ENCODE peak calls at places on chromosomes 13 and 19, in six cellular contexts. W is pancreas, F is SJSA1, N is IMR-90, J is cardiac muscle cell, M is neuronal stem cell. H is an unnamed sample. For H3K4me1, the result is how much of the 10 kb centered on the place peaks cover.

GRCh38 chr13:33884506-33885221 is 66.7 kb downstream of the RFC3 start:
- DNase-seq in W (no peak), F (no peak), N (no peak), J (no peak), M (no peak), H (no peak)

GRCh38 chr19:55266404-55266803 is 7.6 kb upstream of the PPP6R1 start:
- DNase-seq in W (no peak), F (no peak), N (no peak), J (no peak), M (no peak), H (no peak)

GRCh38 chr19:58406818-58407657 is 1.4 kb upstream of the ZNF584 start:
- DNase-seq in W (no peak), F (no peak), N (no peak), J (no peak), M (no peak), H (no peak)

GRCh38 chr13:30615851-30616311 is 1.8 kb upstream of the USPL1 start:
- DNase-seq in W (no peak), F (peak), N (peak), J (peak), M (no peak), H (no peak)

GRCh38 chr19:43354305-43354627 is 780 bp downstream of the CD177 start:
- DNase-seq in W (no peak), F (no peak), N (no peak), J (peak), M (peak), H (no peak)

GRCh38 chr13:50152224-50152623 is 137.0 kb downstream of the KCNRG start:
- DNase-seq in W (no peak), F (peak), N (no peak), J (no peak), M (no peak), H (no peak)

GRCh38 chr19:18729933-18730530 is 46.6 kb downstream of the CRTC1 start:
- DNase-seq in W (no peak), F (no peak), N (no peak), J (no peak), M (no peak), H (no peak)

GRCh38 chr13:104757712-104758111 is 1691.5 kb upstream of the SLC10A2 start:
- DNase-seq in W (no peak), F (no peak), N (no peak), J (no peak), M (no peak), H (no peak)

GRCh38 chr19:45250832-45251451 is at the start of gene MARK4:
- DNase-seq in W (peak), F (peak), N (peak), J (peak), M (peak), H (peak)

GRCh38 chr13:99893567-99893966 is 78.0 kb downstream of the ZIC5 start:
- DNase-seq in W (no peak), F (no peak), N (no peak), J (no peak), M (no peak), H (no peak)
- H3K4me1 ChIP-seq in W (under half), F (under half), N (under half), J (under half), M (under half), H (under half)

DNA sequence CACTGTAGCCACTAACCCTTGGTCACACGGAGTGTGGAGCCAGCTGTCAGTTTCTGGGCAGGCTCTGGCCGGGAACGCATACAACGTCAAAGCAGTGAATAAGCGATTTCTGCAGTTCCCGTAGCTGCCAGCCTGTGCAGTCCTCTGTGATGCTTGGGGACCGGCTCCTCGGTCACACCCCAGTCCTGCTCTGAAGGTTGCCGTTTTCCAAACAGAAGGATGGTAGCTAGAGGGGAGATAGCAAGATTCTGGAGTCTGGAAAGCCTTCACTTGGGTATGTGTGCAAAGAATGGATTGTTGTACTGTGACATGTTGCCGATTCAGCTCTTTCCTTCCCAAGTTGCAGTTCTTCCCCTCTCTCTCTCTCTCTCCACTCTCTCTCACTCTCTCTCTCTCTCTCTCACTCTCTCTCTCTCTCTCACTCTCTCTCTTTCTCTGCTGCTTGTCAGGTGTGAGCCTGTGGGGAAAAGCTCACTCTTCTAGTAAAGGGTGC is 38.7 kb upstream of the C1QTNF9 start:
- DNase-seq in W (peak), F (peak), N (peak), J (peak), M (no peak), H (peak)
- H3K4me1 ChIP-seq in W (under half), F (under half), N (under half), J (under half), M (under half), H (under half)

DNA sequence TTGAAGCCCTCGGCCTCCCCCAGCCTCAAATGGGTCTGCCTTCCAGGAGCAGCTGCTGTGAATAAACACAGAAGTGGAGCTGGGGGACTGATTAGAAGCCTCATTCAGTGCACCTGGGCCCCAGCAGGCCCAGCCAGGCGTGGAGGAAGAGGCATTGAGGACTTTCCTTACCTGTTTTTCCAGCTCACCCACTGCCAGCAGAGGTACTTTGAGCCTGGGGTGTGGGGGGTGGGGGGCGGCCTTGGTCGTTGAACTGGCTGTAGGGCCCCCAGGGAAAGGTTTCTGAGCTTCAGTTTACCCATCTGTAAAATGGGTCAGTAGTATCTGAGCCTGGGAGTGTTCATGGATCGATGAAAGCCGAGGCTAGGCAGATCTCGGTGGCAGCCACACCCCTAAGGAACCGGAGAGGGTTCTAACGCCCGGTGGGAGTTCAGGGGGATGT is 1.5 kb downstream of the CERS4 start:
- DNase-seq in W (peak), F (no peak), N (no peak), J (no peak), M (no peak), H (no peak)
- H3K4me1 ChIP-seq in W (under half), F (under half), N (under half), J (under half), M (under half), H (under half)

DNA sequence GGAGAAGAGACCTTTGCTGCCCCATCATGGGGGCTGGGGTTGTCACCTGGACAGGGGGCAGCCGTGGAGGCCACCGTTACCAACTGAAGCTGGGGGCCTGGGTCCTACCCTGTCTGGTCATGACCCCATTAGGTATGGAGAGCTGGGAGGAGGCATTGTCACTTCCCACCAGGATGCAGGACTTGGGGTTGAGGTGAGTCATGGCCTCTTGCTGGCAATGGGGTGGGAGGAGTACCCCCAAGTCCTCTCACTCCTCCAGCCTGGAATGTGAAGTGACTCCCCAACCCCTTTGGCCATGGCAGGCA is 9.0 kb downstream of the EGLN2 start:
- DNase-seq in W (no peak), F (no peak), N (no peak), J (no peak), M (no peak), H (no peak)
- H3K4me1 ChIP-seq in W (under half), F (under half), N (under half), J (under half), M (under half), H (under half)

GRCh38 chr19:14686411-14686810 is 3.4 kb upstream of the ZNF333 start:
- DNase-seq in W (no peak), F (no peak), N (peak), J (peak), M (no peak), H (no peak)
- H3K4me1 ChIP-seq in W (under half), F (under half), N (under half), J (under half), M (under half), H (under half)

DNA sequence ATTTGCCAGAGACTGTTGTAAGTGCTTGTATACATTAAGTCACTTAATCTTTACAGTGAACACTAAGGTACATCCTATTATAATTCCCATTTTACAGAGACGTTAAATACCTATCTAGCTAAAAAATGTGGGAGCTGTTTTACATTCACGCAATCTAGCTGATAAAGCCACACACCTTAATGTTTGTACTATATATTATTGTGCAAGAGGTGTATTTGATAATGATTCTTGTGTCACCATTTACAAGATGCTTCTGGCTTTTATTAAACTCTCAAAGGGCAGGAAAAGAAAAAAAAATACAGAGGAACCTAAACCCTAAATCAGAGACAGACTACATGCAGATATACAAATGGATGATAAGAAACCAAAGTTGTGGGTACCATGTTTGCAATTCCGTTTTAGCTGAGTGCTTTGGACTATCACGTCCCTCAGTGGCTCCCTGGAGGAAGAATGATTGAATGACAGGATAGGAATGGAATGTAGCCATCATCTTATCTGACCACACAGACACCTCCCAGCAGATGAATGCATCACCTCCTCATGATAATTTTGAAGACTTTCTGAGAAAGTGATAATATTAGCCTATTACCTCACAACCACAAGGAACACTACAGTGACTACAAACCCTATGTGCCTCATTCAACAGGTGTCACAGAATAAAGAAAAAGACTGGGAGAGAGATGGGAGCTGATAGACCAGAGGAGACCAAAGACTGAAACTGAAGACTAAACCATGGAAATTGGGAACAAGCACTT is 230.5 kb upstream of the SERP2 start:
- DNase-seq in W (no peak), F (peak), N (peak), J (no peak), M (no peak), H (no peak)
- H3K4me1 ChIP-seq in W (under half), F (under half), N (under half), J (under half), M (under half), H (under half)

GRCh38 chr13:113838711-113839201 is 25.1 kb downstream of the GAS6 start:
- DNase-seq in W (no peak), F (no peak), N (no peak), J (no peak), M (no peak), H (no peak)

GRCh38 chr13:113836917-113837553 is 26.8 kb downstream of the GAS6 start:
- DNase-seq in W (peak), F (peak), N (peak), J (peak), M (no peak), H (peak)

GRCh38 chr13:113839536-113840204 is 24.2 kb downstream of the GAS6 start:
- DNase-seq in W (peak), F (no peak), N (no peak), J (no peak), M (no peak), H (peak)

GRCh38 chr13:113835461-113836274 is 28.2 kb downstream of the GAS6 start:
- DNase-seq in W (no peak), F (peak), N (peak), J (no peak), M (no peak), H (no peak)

GRCh38 chr13:113837554-113838355 is 26.1 kb downstream of the GAS6 start:
- DNase-seq in W (peak), F (peak), N (peak), J (peak), M (no peak), H (peak)
- H3K4me1 ChIP-seq in W (under half), F (under half), N (under half), J (under half), M (under half), H (under half)

DNA sequence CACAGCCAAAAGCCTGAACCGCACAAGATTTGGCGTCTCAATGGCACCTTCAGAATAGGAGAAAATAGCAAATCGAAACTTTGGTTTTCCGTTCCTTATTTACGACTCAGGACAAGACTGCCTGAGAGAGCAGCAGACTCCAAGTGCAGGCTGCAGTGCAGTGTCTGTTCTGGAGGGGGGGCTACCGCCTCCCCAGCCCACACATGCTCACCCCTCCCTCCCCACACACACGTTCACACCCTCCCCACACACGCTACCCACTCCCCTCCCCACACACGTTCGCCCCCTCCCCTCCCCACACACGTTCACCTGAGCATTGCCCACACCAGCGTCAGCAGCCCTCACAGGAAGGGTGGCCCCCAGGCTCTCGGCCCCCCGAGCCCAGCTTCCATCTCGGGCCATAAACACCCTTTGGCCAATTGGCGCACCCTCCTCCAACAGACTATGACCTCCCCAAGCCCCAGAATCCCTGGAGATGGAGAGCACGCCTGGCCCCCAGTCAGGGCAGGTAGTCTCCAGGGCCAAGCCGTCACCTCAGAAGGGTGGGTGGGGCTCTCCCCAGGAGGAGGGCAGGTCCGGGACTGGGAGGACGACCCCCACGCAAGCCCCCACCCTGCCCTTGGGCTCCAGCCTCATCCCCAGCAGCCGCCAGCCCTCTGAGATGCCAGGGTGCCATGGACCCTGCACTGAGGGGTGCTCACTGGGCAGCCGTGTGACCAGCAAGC is 27.6 kb downstream of the RASA3 start:
- DNase-seq in W (no peak), F (no peak), N (no peak), J (no peak), M (no peak), H (no peak)
- H3K4me1 ChIP-seq in W (under half), F (under half), N (half or more), J (under half), M (under half), H (under half)

H was measured in colonic mucosa.